ENCODE peak calls at places on chromosome 15, in four cellular contexts. N is stimulated activated CD4-positive, alpha-beta T cell treated with anti-CD3 and anti-CD28 coated beads, Interleukin-1b, Interleukin-23, amount 100 ng/mL, for 24 hours; U is heart right ventricle; L is Karpas-422. Q is an unnamed sample.

GRCh38 chr15:35992791-35993190 is 446.8 kb upstream of the DPH6 start:
- DNase-seq in U (no peak), L (no peak), N (no peak), Q (no peak)

GRCh38 chr15:99504071-99504822 is 61.5 kb upstream of the MEF2A start:
- DNase-seq in N (no peak), U (no peak), L (peak; percentile 90), Q (peak; percentile 61)

GRCh38 chr15:63888146-63888545 is 54.4 kb upstream of the HERC1 start:
- DNase-seq in N (no peak), L (no peak), U (no peak), Q (no peak)

GRCh38 chr15:79017953-79018352 is 72.6 kb downstream of the RASGRF1 start:
- DNase-seq in N (no peak), L (no peak), U (no peak), Q (no peak)

GRCh38 chr15:83327041-83327440 is 42.6 kb upstream of the BNC1 start:
- DNase-seq in N (no peak), L (no peak), U (no peak), Q (no peak)

GRCh38 chr15:90818251-90819210 is 49.9 kb upstream of the FURIN start:
- DNase-seq in N (no peak), U (no peak), L (peak; percentile 98), Q (peak; percentile 90)

GRCh38 chr15:75729304-75730069 is 16.8 kb upstream of the CSPG4 start:
- DNase-seq in U (no peak), N (no peak), L (no peak), Q (no peak)

GRCh38 chr15:63469984-63470383 is 34.4 kb upstream of the USP3 start:
- DNase-seq in N (no peak), U (no peak), L (no peak), Q (no peak)

GRCh38 chr15:100919481-100920405 is 586 bp downstream of the LRRK1 start:
- DNase-seq in N (no peak), U (no peak), L (peak; percentile 68), Q (peak; percentile 57)

GRCh38 chr15:84653910-84654688 is at the start of gene WDR73:
- DNase-seq in U (peak; percentile 98), N (peak; percentile 96), L (peak; percentile 98), Q (peak; percentile 89)

GRCh38 chr15:63587527-63587926 is 9.7 kb upstream of the FBXL22 start:
- DNase-seq in L (no peak), N (no peak), U (no peak), Q (no peak)

GRCh38 chr15:46232471-46232870 is 597.6 kb downstream of the SQOR start:
- DNase-seq in N (no peak), L (no peak), U (no peak), Q (no peak)

GRCh38 chr15:99455796-99456160 is 110.0 kb upstream of the MEF2A start:
- DNase-seq in L (no peak), N (no peak), U (peak; percentile 10), Q (no peak)

GRCh38 chr15:63156708-63157065 is 590 bp downstream of the RPS27L start:
- DNase-seq in L (peak; percentile 55), U (peak; percentile 19), N (no peak), Q (peak; percentile 17)

GRCh38 chr15:57094594-57095257 is 176.3 kb downstream of the TCF12 start:
- DNase-seq in N (no peak), L (no peak), U (no peak), Q (no peak)

GRCh38 chr15:75508741-75509532 is 57.4 kb upstream of the SIN3A start:
- DNase-seq in U (peak; percentile 8), N (no peak), L (peak; percentile 76), Q (no peak)

GRCh38 chr15:85725564-85725963 is 69.2 kb downstream of the KLHL25 start:
- DNase-seq in L (no peak), N (no peak), U (no peak), Q (no peak)

GRCh38 chr15:38612159-38612863 is 47.7 kb upstream of the RASGRP1 start:
- DNase-seq in L (no peak), N (peak; percentile 63), U (no peak), Q (no peak)

GRCh38 chr15:70827721-70828120 is 26.2 kb downstream of the LARP6 start:
- DNase-seq in L (no peak), N (no peak), U (no peak), Q (no peak)

GRCh38 chr15:71888797-71889196 is 78.4 kb downstream of the NR2E3 start:
- DNase-seq in N (no peak), L (no peak), U (no peak), Q (no peak)

GRCh38 chr15:93076875-93077274 is 12.1 kb downstream of the RGMA start:
- DNase-seq in N (no peak), U (no peak), L (no peak), Q (no peak)

GRCh38 chr15:79023546-79023890 is 67.1 kb downstream of the RASGRF1 start:
- DNase-seq in L (no peak), N (no peak), U (no peak), Q (no peak)

GRCh38 chr15:90860942-90861675 is 7.3 kb upstream of the FURIN start:
- DNase-seq in N (no peak), L (no peak), U (no peak), Q (no peak)

GRCh38 chr15:74264081-74264501 is 28.0 kb downstream of the CCDC33 start:
- DNase-seq in U (no peak), N (no peak), L (no peak), Q (no peak)

GRCh38 chr15:85760049-85760448 is 34.7 kb downstream of the KLHL25 start:
- DNase-seq in U (no peak), N (no peak), L (no peak), Q (no peak)

GRCh38 chr15:65095011-65095746 is 18.6 kb downstream of the KBTBD13 start:
- DNase-seq in N (no peak), L (no peak), U (no peak), Q (no peak)

GRCh38 chr15:82870727-82871576 is 61.5 kb downstream of the WHAMM start:
- DNase-seq in U (no peak), N (no peak), L (peak; percentile 49), Q (no peak)

GRCh38 chr15:38536201-38536676 is 28.4 kb downstream of the RASGRP1 start:
- DNase-seq in N (no peak), U (no peak), L (no peak), Q (no peak)

GRCh38 chr15:76127169-76127568 is 67.4 kb downstream of the TMEM266 start:
- DNase-seq in L (no peak), U (no peak), N (no peak), Q (no peak)

GRCh38 chr15:39491115-39491916 is 89.6 kb upstream of the THBS1 start:
- DNase-seq in L (no peak), N (no peak), U (no peak), Q (no peak)

GRCh38 chr15:42306681-42307080 is 33.4 kb upstream of the TMEM87A start:
- DNase-seq in U (no peak), L (no peak), N (no peak), Q (no peak)

GRCh38 chr15:39438260-39438659 is 142.6 kb upstream of the THBS1 start:
- DNase-seq in L (no peak), U (peak; percentile 65), N (no peak), Q (no peak)

GRCh38 chr15:76636059-76636458 is 269.1 kb downstream of the SCAPER start:
- DNase-seq in U (no peak), N (no peak), L (no peak), Q (no peak)

GRCh38 chr15:59260090-59260489 is 53.4 kb downstream of the LDHAL6B start:
- DNase-seq in U (no peak), L (no peak), N (no peak), Q (no peak)

Q was measured in germinal center.